ENCODE peak calls at places on chromosome 15, in five cellular contexts. M, G, C, U and O are unnamed samples.
A peak's percentile ranks its signal among the peaks of the same experiment; 100 is the strongest.

GRCh38 chr15:33140326-33140725 is 54.2 kb downstream of the FMN1 start:
- DNase-seq in M (no peak), C (no peak), U (no peak), G (no peak), O (no peak)

GRCh38 chr15:48810414-48811324 is at the start of gene CEP152:
- DNase-seq in C (peak; percentile 100), G (peak; percentile 100), M (peak; percentile 99), U (peak; percentile 88), O (peak; percentile 99)

GRCh38 chr15:39819449-39820016 is 36.9 kb upstream of the FSIP1 start:
- DNase-seq in M (no peak), G (no peak), U (no peak), C (no peak), O (no peak)

GRCh38 chr15:98311566-98312188 is 336.7 kb upstream of the IGF1R start:
- DNase-seq in C (peak; percentile 83), U (peak; percentile 65), G (peak; percentile 83), M (peak; percentile 74), O (peak; percentile 90)

GRCh38 chr15:60589728-60590127 is 110.8 kb upstream of the ICE2 start:
- DNase-seq in M (no peak), U (no peak), G (no peak), C (no peak), O (no peak)

GRCh38 chr15:63791236-63791635 is 42.5 kb downstream of the HERC1 start:
- DNase-seq in C (no peak), U (no peak), M (no peak), G (no peak), O (no peak)

GRCh38 chr15:73414876-73415275 is 28.1 kb upstream of the REC114 start:
- DNase-seq in U (no peak), C (no peak), G (no peak), M (no peak), O (no peak)

GRCh38 chr15:47332481-47332880 is 384.8 kb upstream of the SEMA6D start:
- DNase-seq in U (no peak), G (no peak), M (no peak), C (no peak), O (no peak)

GRCh38 chr15:56654624-56655023 is 78.7 kb downstream of the ZNF280D start:
- DNase-seq in G (no peak), M (no peak), U (no peak), C (no peak), O (no peak)

GRCh38 chr15:71808311-71809020 is 1.9 kb upstream of the NR2E3 start:
- DNase-seq in M (no peak), C (no peak), U (no peak), G (no peak), O (no peak)

GRCh38 chr15:74386496-74387140 is 19.2 kb upstream of the CYP11A1 start:
- DNase-seq in G (no peak), M (no peak), C (no peak), U (no peak), O (no peak)